ENCODE peak calls at places on chromosomes 2 and 18, in six cellular contexts. One of them, this sample, is unnamed.

GRCh38 chr2:150584081-150584480 is 96.6 kb upstream of the RND3 start:
- DNase-seq in GM12878: no peak
- DNase-seq in HepG2: no peak
- DNase-seq in H1: no peak
- DNase-seq in K562: no peak
- DNase-seq in A549: no peak
- DNase-seq in this sample: no peak

GRCh38 chr2:130963849-130964793 is 127.4 kb downstream of the ARHGEF4 start:
- DNase-seq in HepG2: no peak
- DNase-seq in A549: peak; percentile 65
- DNase-seq in K562: peak; percentile 42
- DNase-seq in GM12878: no peak
- DNase-seq in H1: peak; percentile 83
- DNase-seq in this sample: peak; percentile 82

GRCh38 chr18:3726241-3726951 is 276.4 kb downstream of the TGIF1 start:
- DNase-seq in H1: no peak
- DNase-seq in GM12878: no peak
- DNase-seq in K562: no peak
- DNase-seq in HepG2: no peak
- DNase-seq in A549: no peak
- DNase-seq in this sample: no peak

GRCh38 chr18:68803371-68803770 is 5.5 kb downstream of the CCDC102B start:
- DNase-seq in H1: no peak
- DNase-seq in A549: no peak
- DNase-seq in K562: no peak
- DNase-seq in HepG2: no peak
- DNase-seq in GM12878: no peak
- DNase-seq in this sample: no peak

GRCh38 chr18:48828713-48829442 is 121.9 kb downstream of the SMAD7 start:
- DNase-seq in K562: peak; percentile 75
- DNase-seq in GM12878: no peak
- DNase-seq in H1: peak; percentile 54
- DNase-seq in A549: no peak
- DNase-seq in HepG2: no peak
- DNase-seq in this sample: peak; percentile 70

GRCh38 chr2:135916232-135916631 is 40.0 kb upstream of the MCM6 start:
- DNase-seq in K562: no peak
- DNase-seq in HepG2: peak; percentile 31
- DNase-seq in H1: no peak
- DNase-seq in A549: peak; percentile 6
- DNase-seq in GM12878: no peak
- DNase-seq in this sample: peak; percentile 20

GRCh38 chr18:48929951-48930713 is 20.6 kb downstream of the SMAD7 start:
- DNase-seq in H1: no peak
- DNase-seq in HepG2: peak; percentile 99
- DNase-seq in GM12878: no peak
- DNase-seq in A549: peak; percentile 89
- DNase-seq in K562: no peak
- DNase-seq in this sample: peak; percentile 81

GRCh38 chr2:167681646-167682045 is 565.7 kb downstream of the STK39 start:
- DNase-seq in H1: no peak
- DNase-seq in K562: no peak
- DNase-seq in A549: no peak
- DNase-seq in GM12878: no peak
- DNase-seq in HepG2: no peak
- DNase-seq in this sample: no peak

GRCh38 chr2:88842656-88843055 is 151.2 kb downstream of the RPIA start:
- DNase-seq in K562: no peak
- DNase-seq in GM12878: no peak
- DNase-seq in A549: no peak
- DNase-seq in H1: no peak
- DNase-seq in HepG2: no peak
- DNase-seq in this sample: no peak

GRCh38 chr2:128376241-128377041 is 57.8 kb upstream of the HS6ST1 start:
- DNase-seq in K562: peak; percentile 32
- DNase-seq in HepG2: no peak
- DNase-seq in H1: peak; percentile 36
- DNase-seq in A549: no peak
- DNase-seq in GM12878: no peak
- DNase-seq in this sample: no peak

GRCh38 chr2:236130349-236130998 is 37.7 kb downstream of the GBX2 start:
- DNase-seq in GM12878: no peak
- DNase-seq in A549: no peak
- DNase-seq in HepG2: no peak
- DNase-seq in H1: no peak
- DNase-seq in K562: no peak
- DNase-seq in this sample: no peak

DNA sequence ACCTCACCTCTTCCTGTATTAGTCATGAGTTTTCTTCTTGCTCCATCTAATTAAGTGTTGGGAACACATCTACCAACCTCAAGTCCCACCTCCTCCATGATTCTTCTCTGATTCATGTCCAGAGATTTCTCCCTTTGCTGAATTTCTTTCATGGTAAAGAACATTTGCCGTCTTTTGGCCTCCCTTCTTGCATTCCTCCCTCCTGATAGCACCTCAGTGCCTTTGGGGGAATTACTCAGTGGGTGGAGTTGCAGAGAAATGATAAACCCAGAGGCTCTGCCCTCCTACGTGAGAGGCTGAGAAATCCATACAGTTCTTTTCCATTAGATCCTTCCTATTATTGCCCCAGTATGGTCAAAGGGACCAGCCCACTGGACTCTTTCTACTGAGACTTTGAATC is 651.9 kb downstream of the SLC4A3 start:
- DNase-seq in GM12878: no peak
- DNase-seq in H1: no peak
- DNase-seq in HepG2: no peak
- DNase-seq in A549: peak; percentile 23
- DNase-seq in K562: no peak
- DNase-seq in this sample: no peak
- TF ChIP-seq CHD2 in GM12878: no peak
- TF ChIP-seq CHD2 in H1: no peak
- TF ChIP-seq CHD2 in HepG2: no peak
- TF ChIP-seq CHD2 in A549: no peak
- TF ChIP-seq CHD2 in K562: no peak
- TF ChIP-seq CHD2 in this sample: no peak

GRCh38 chr18:39489426-39489825 is 1923.8 kb upstream of the CELF4 start:
- DNase-seq in GM12878: no peak
- DNase-seq in K562: no peak
- DNase-seq in A549: no peak
- DNase-seq in H1: no peak
- DNase-seq in HepG2: no peak
- DNase-seq in this sample: no peak

GRCh38 chr18:39486268-39486667 is 1920.7 kb upstream of the CELF4 start:
- DNase-seq in H1: no peak
- DNase-seq in K562: no peak
- DNase-seq in GM12878: no peak
- DNase-seq in A549: no peak
- DNase-seq in HepG2: no peak
- DNase-seq in this sample: no peak

GRCh38 chr18:39491408-39491807 is 1925.8 kb upstream of the CELF4 start:
- DNase-seq in K562: no peak
- DNase-seq in A549: no peak
- DNase-seq in HepG2: no peak
- DNase-seq in GM12878: no peak
- DNase-seq in H1: no peak
- DNase-seq in this sample: no peak

GRCh38 chr18:39485696-39486095 is 1920.1 kb upstream of the CELF4 start:
- DNase-seq in A549: no peak
- DNase-seq in K562: no peak
- DNase-seq in H1: no peak
- DNase-seq in GM12878: no peak
- DNase-seq in HepG2: no peak
- DNase-seq in this sample: peak; percentile 19

GRCh38 chr18:39487932-39488331 is 1922.3 kb upstream of the CELF4 start:
- DNase-seq in H1: no peak
- DNase-seq in A549: no peak
- DNase-seq in HepG2: no peak
- DNase-seq in GM12878: no peak
- DNase-seq in K562: no peak
- DNase-seq in this sample: no peak
- TF ChIP-seq CHD2 in H1: no peak
- TF ChIP-seq CHD2 in A549: no peak
- TF ChIP-seq CHD2 in HepG2: no peak
- TF ChIP-seq CHD2 in GM12878: no peak
- TF ChIP-seq CHD2 in K562: no peak
- TF ChIP-seq CHD2 in this sample: no peak

DNA sequence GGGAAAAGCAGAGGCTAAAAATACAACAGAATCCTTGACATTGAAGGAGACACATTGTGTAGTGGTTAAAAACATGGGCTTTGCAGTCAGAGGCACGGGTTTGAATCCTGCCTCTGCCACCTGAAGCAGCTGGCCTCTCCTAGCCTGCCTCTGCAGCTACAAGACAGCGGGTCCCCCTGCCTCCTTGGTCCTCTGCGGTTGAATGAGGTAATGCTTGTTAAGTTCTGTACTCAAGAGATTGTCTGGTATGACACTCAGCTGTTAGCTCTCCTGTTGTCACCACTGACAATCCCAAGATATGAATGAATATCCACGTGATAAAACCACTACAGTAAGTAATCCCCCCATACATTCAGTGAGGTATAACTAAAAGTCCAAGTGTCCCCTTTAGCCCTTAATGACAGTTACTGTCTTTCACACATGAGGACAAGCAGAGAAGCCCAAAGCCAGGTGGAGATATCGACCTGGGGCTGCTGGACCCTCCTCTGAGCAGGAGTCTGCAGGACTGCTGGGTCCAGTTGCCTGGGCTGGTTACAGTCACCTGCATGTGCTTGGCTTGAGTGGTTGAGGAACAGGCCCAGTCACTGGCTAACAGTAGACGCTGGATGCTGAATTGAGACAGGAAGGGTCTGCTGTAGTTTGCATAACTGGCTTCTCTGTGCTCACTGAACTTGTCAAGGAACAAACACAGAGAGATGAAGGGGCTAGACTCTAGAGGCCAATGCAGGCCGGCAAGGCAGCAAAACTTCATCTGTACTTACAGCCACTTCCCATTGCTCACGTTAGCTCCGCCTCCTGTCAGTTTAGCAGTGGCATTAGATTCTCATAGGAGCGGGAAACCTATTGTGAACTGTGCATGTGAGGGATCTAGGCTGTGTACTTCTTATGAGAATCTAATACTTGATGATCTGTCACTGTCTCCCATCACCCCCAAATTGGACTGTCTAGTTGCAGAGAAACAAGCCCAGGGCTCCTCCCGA is 85.5 kb downstream of the TGFA start:
- DNase-seq in GM12878: no peak
- DNase-seq in H1: peak; percentile 16
- DNase-seq in HepG2: no peak
- DNase-seq in A549: no peak
- DNase-seq in K562: no peak
- DNase-seq in this sample: no peak
- TF ChIP-seq CHD2 in GM12878: no peak
- TF ChIP-seq CHD2 in H1: no peak
- TF ChIP-seq CHD2 in HepG2: no peak
- TF ChIP-seq CHD2 in A549: no peak
- TF ChIP-seq CHD2 in K562: no peak
- TF ChIP-seq CHD2 in this sample: no peak

DNA sequence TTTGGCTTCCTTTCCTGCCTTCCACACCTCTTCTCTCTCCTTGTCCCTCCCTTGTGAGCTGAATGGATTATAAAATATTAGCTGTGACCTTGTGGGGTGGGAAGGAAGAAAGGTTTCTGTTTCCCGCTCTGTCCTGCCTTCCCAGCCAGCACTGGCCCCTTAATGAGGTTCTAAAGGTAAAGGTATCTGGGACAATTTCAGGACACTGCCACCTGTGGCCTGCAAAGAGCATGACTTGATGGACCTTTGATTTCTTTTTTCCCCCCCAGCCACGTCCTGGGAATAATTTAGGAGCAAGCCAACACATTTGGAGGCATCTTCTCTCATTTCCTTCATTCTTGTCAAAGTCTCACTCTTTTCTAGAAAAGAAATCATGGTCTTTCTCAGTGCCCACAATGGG is 246.7 kb upstream of the EPAS1 start:
- DNase-seq in GM12878: no peak
- DNase-seq in A549: no peak
- DNase-seq in H1: no peak
- DNase-seq in K562: peak; percentile 14
- DNase-seq in HepG2: peak; percentile 36
- DNase-seq in this sample: no peak
- TF ChIP-seq CHD2 in GM12878: no peak
- TF ChIP-seq CHD2 in A549: no peak
- TF ChIP-seq CHD2 in H1: no peak
- TF ChIP-seq CHD2 in K562: no peak
- TF ChIP-seq CHD2 in HepG2: no peak
- TF ChIP-seq CHD2 in this sample: no peak

This sample was measured in SK-N-SH.